ENCODE peak calls at places on chromosome 2, in ten cellular contexts. T, G, P, Y, L, A, O, E, M and V are unnamed samples.
A peak's percentile ranks its signal among the peaks of the same experiment; 100 is the strongest.

GRCh38 chr2:237572742-237573101 is 6.3 kb downstream of the PRLH start:
- DNase-seq in A (no peak), P (no peak), O (no peak), Y (no peak), M (no peak), E (no peak), L (no peak), T (no peak), G (no peak), V (peak; percentile 72)

GRCh38 chr2:220660277-220661155 is 911.6 kb downstream of the EPHA4 start:
- DNase-seq in M (no peak), E (no peak), G (no peak), P (no peak), A (no peak), L (no peak), T (no peak), Y (no peak), O (no peak), V (no peak)

GRCh38 chr2:6806605-6807004 is 59.1 kb downstream of the CMPK2 start:
- DNase-seq in E (no peak), Y (no peak), T (no peak), G (no peak), A (no peak), M (no peak), O (peak; percentile 59), P (no peak), L (no peak), V (peak; percentile 87)

GRCh38 chr2:203631068-203631757 is 75.2 kb upstream of the CD28 start:
- DNase-seq in A (no peak), G (no peak), P (peak; percentile 18), L (no peak), O (no peak), M (no peak), E (no peak), Y (no peak), T (no peak), V (no peak)

GRCh38 chr2:236171213-236172201 is 3.3 kb upstream of the GBX2 start:
- DNase-seq in T (no peak), A (no peak), P (no peak), E (no peak), Y (no peak), M (no peak), G (no peak), L (no peak), O (peak; percentile 60), V (peak; percentile 72)

GRCh38 chr2:216949685-216950397 is 90.0 kb upstream of the TNP1 start:
- DNase-seq in E (no peak), O (no peak), L (no peak), T (no peak), M (no peak), Y (no peak), P (no peak), A (no peak), G (no peak), V (no peak)

GRCh38 chr2:165698621-165698946 is 95.5 kb downstream of the GALNT3 start:
- DNase-seq in L (peak; percentile 49), A (peak; percentile 66), G (peak; percentile 19), Y (no peak), P (peak; percentile 52), E (peak; percentile 56), M (peak; percentile 12), O (peak; percentile 62), T (no peak), V (peak; percentile 74)

GRCh38 chr2:73176205-73176880 is 26.0 kb upstream of the NOTO start:
- DNase-seq in G (no peak), T (peak; percentile 69), O (peak; percentile 58), L (no peak), A (no peak), M (no peak), E (no peak), P (no peak), Y (no peak), V (peak; percentile 85)

GRCh38 chr2:130808482-130809268 is 28.0 kb upstream of the ARHGEF4 start:
- DNase-seq in L (peak; percentile 27), T (no peak), P (peak; percentile 42), A (no peak), M (no peak), G (peak; percentile 46), Y (no peak), O (no peak), E (no peak), V (no peak)

GRCh38 chr2:72965770-72966430 is 48.6 kb downstream of the EMX1 start:
- DNase-seq in A (no peak), P (no peak), G (no peak), E (no peak), Y (no peak), M (no peak), O (no peak), T (no peak), L (no peak), V (peak; percentile 66)

GRCh38 chr2:59195851-59196250 is 954.7 kb upstream of the FANCL start:
- DNase-seq in A (no peak), L (no peak), P (no peak), M (no peak), Y (no peak), E (no peak), G (no peak), T (no peak), O (no peak), V (no peak)

GRCh38 chr2:128867936-128868636 is 549.4 kb upstream of the HS6ST1 start:
- DNase-seq in L (no peak), Y (no peak), O (no peak), A (no peak), M (no peak), E (no peak), G (no peak), P (no peak), T (no peak), V (no peak)

GRCh38 chr2:139550341-139550740 is 770.2 kb upstream of the NXPH2 start:
- DNase-seq in Y (no peak), E (no peak), T (no peak), P (no peak), A (no peak), G (no peak), M (no peak), O (no peak), L (no peak), V (no peak)

GRCh38 chr2:89781962-89782361 is 1090.5 kb downstream of the RPIA start:
- DNase-seq in L (no peak), O (no peak), M (no peak), T (no peak), E (no peak), A (no peak), G (no peak), Y (no peak), P (no peak), V (no peak)

GRCh38 chr2:89780318-89780717 is 1088.8 kb downstream of the RPIA start:
- DNase-seq in L (no peak), T (no peak), P (no peak), O (no peak), E (no peak), A (no peak), G (no peak), M (no peak), Y (no peak), V (no peak)

DNA sequence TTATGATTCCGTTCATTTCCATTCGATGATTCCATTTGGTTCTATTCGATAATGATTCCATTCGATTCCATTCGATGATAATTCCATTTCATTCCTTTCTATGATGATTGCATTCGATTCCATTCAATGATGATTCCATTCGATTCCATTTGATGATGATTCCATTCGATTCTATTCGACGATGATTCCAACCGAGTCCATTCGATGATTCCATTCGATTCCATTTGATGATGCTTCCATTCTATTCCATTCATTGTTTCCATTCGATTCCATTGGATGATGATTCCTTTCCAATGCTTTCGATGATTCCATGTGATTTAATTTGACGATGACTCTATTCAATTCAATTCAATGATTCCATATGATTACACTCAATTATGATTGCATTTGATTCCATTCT is 1093.5 kb downstream of the RPIA start:
- DNase-seq in P (no peak), G (no peak), T (no peak), M (no peak), O (no peak), L (no peak), Y (no peak), E (no peak), A (no peak), V (no peak)
- H3K9me3 ChIP-seq in P (peaks cover 34% of the 10 kb centered on the region), G (peaks cover 80% of the 10 kb centered on the region), T (no peaks in the 10 kb centered on the region), M (no peaks in the 10 kb centered on the region), O (peaks cover 98% of the 10 kb centered on the region), L (peaks cover 7% of the 10 kb centered on the region), Y (peaks cover 25% of the 10 kb centered on the region), E (peaks cover 52% of the 10 kb centered on the region), A (peaks cover 90% of the 10 kb centered on the region), V (peaks cover 100% of the 10 kb centered on the region)

GRCh38 chr2:142879191-142879590 is 1.7 kb downstream of the KYNU start:
- DNase-seq in O (no peak), M (no peak), L (no peak), T (no peak), Y (no peak), E (no peak), G (no peak), P (no peak), A (no peak), V (no peak)
- H3K4me3 ChIP-seq in O (no peak overlapping the region), M (no peak overlapping the region), L (no peak overlapping the region), T (no peak overlapping the region), Y (no peak overlapping the region), E (no peak overlapping the region), G (no peak overlapping the region), P (peak overlapping the region; percentile 63), A (no peak overlapping the region), V (no peak overlapping the region)

GRCh38 chr2:150225030-150225429 is 262.4 kb downstream of the RND3 start:
- DNase-seq in T (no peak), G (no peak), P (no peak), A (no peak), O (no peak), L (no peak), M (no peak), Y (no peak), E (no peak), V (no peak)
- H3K27ac ChIP-seq in T (no peak overlapping the region), G (no peak overlapping the region), P (no peak overlapping the region), A (no peak overlapping the region), O (no peak overlapping the region), L (no peak overlapping the region), M (no peak overlapping the region), Y (no peak overlapping the region), E (no peak overlapping the region), V (no peak overlapping the region)

GRCh38 chr2:230785346-230785745 is 72.7 kb downstream of the CAB39 start:
- DNase-seq in G (no peak), A (no peak), T (no peak), Y (no peak), O (no peak), M (no peak), E (no peak), P (no peak), L (no peak), V (no peak)

GRCh38 chr2:230784840-230785239 is 72.2 kb downstream of the CAB39 start:
- DNase-seq in T (no peak), A (no peak), M (no peak), L (peak; percentile 56), G (no peak), O (no peak), E (peak; percentile 51), P (no peak), Y (no peak), V (no peak)

GRCh38 chr2:230788554-230789175 is 76.0 kb downstream of the CAB39 start:
- DNase-seq in M (no peak), T (no peak), G (no peak), P (no peak), A (no peak), Y (no peak), E (no peak), O (no peak), L (no peak), V (no peak)

GRCh38 chr2:230790981-230791380 is 73.8 kb upstream of the ITM2C start:
- DNase-seq in Y (no peak), T (no peak), G (no peak), L (no peak), M (no peak), O (no peak), P (no peak), A (no peak), E (no peak), V (no peak)

GRCh38 chr2:230787101-230787500 is 74.5 kb downstream of the CAB39 start:
- DNase-seq in G (no peak), P (no peak), L (no peak), O (no peak), E (no peak), A (no peak), T (no peak), Y (no peak), M (no peak), V (no peak)
- H3K9me3 ChIP-seq in G (peaks cover 24% of the 10 kb centered on the region), P (peaks cover 26% of the 10 kb centered on the region), L (no peaks in the 10 kb centered on the region), O (peaks cover 7% of the 10 kb centered on the region), E (no peaks in the 10 kb centered on the region), A (peaks cover 29% of the 10 kb centered on the region), T (no peaks in the 10 kb centered on the region), Y (peaks cover 9% of the 10 kb centered on the region), M (no peaks in the 10 kb centered on the region), V (peaks cover 56% of the 10 kb centered on the region)